ENCODE peak calls at places on chromosomes 12 and 14, in seven cellular contexts. F, Z, D, S, E, W and A are unnamed samples.
A peak's percentile ranks its signal among the peaks of the same experiment; 100 is the strongest.

GRCh38 chr12:42887657-42888056 is 298.1 kb upstream of the PRICKLE1 start:
- DNase-seq in D (no peak), S (no peak), E (no peak), F (no peak), W (no peak), Z (peak; percentile 12), A (no peak)

GRCh38 chr12:124369055-124369900 is 74.4 kb downstream of the RFLNA start:
- DNase-seq in E (peak; percentile 94), W (peak; percentile 95), D (no peak), F (no peak), Z (peak; percentile 94), S (peak; percentile 97), A (no peak)

GRCh38 chr12:8680533-8680932 is 17.3 kb upstream of the RIMKLB start:
- DNase-seq in E (peak; percentile 44), F (no peak), S (no peak), Z (no peak), W (no peak), D (no peak), A (no peak)

GRCh38 chr14:24880689-24881088 is 169.3 kb downstream of the STXBP6 start:
- DNase-seq in F (no peak), E (no peak), Z (peak; percentile 23), D (no peak), W (no peak), S (no peak), A (no peak)

GRCh38 chr14:86570371-86570770 is 1040.4 kb downstream of the FLRT2 start:
- DNase-seq in S (no peak), E (no peak), D (no peak), W (no peak), Z (no peak), F (no peak), A (no peak)

GRCh38 chr12:121668750-121669524 is 517 bp downstream of the MORN3 start:
- DNase-seq in W (no peak), S (peak; percentile 51), D (peak; percentile 21), Z (peak; percentile 37), E (peak; percentile 76), F (peak; percentile 46), A (peak; percentile 56)

GRCh38 chr12:56601503-56601902 is 28.6 kb downstream of the BAZ2A start:
- DNase-seq in F (no peak), W (no peak), D (no peak), S (peak; percentile 43), E (peak; percentile 57), Z (no peak), A (no peak)

GRCh38 chr14:53491256-53491905 is 338.3 kb upstream of the DDHD1 start:
- DNase-seq in W (no peak), Z (peak; percentile 31), S (no peak), D (no peak), F (no peak), E (peak; percentile 2), A (no peak)

GRCh38 chr12:119710374-119710773 is 42.4 kb downstream of the PRKAB1 start:
- DNase-seq in S (no peak), Z (no peak), F (no peak), D (no peak), W (no peak), E (no peak), A (no peak)

GRCh38 chr14:90956273-90956672 is 104.2 kb downstream of the RPS6KA5 start:
- DNase-seq in Z (no peak), F (no peak), D (no peak), E (no peak), W (no peak), S (no peak), A (no peak)

GRCh38 chr12:104506691-104507401 is 50.1 kb downstream of the CHST11 start:
- DNase-seq in S (no peak), E (no peak), W (no peak), Z (no peak), D (no peak), F (no peak), A (no peak)

GRCh38 chr14:22177870-22178269 is 411.2 kb downstream of the DAD1 start:
- DNase-seq in F (no peak), W (no peak), Z (no peak), E (peak; percentile 38), D (no peak), S (no peak), A (no peak)

GRCh38 chr12:82835217-82835616 is 148.5 kb downstream of the TMTC2 start:
- DNase-seq in Z (no peak), W (no peak), S (no peak), F (no peak), E (peak; percentile 65), D (no peak), A (no peak)

GRCh38 chr12:93137656-93138612 is 208.8 kb upstream of the EEA1 start:
- DNase-seq in F (no peak), W (no peak), D (no peak), Z (peak; percentile 87), E (peak; percentile 39), S (peak; percentile 60), A (no peak)

GRCh38 chr14:65792208-65792905 is 379.8 kb downstream of the FUT8 start:
- DNase-seq in F (no peak), W (no peak), E (no peak), S (peak; percentile 31), D (no peak), Z (peak; percentile 80), A (no peak)

GRCh38 chr12:30088259-30088995 is 304.7 kb upstream of the TMTC1 start:
- DNase-seq in E (no peak), D (no peak), F (no peak), S (no peak), W (no peak), Z (no peak), A (no peak)

GRCh38 chr14:80634106-80634758 is 307.3 kb downstream of the CEP128 start:
- DNase-seq in E (peak; percentile 62), S (no peak), W (no peak), F (no peak), D (no peak), Z (peak; percentile 63), A (no peak)

GRCh38 chr12:2185751-2186341 is 133.1 kb downstream of the CACNA1C start:
- DNase-seq in S (no peak), Z (no peak), W (no peak), F (no peak), E (no peak), D (no peak), A (no peak)